ENCODE peak calls at places on chromosomes 1 and 21, in five cellular contexts. S is WTC11, D is iPS-NIHi11, V is NCI-H446, I is AG09309. P is an unnamed sample.

GRCh38 chr21:31908106-31909031 is 35.5 kb downstream of the HUNK start:
- DNase-seq in S (peak; percentile 70), V (no peak), D (peak; percentile 87), I (peak; percentile 45), P (no peak)

GRCh38 chr1:243495032-243495431 is 239.2 kb downstream of the SDCCAG8 start:
- DNase-seq in I (no peak), S (no peak), V (no peak), D (no peak), P (no peak)

GRCh38 chr1:53574621-53575020 is 115.4 kb downstream of the DMRTB1 start:
- DNase-seq in V (no peak), D (no peak), S (peak; percentile 4), I (no peak), P (no peak)

GRCh38 chr1:160427625-160428024 is 27.3 kb downstream of the VANGL2 start:
- DNase-seq in V (no peak), I (no peak), S (no peak), D (no peak), P (no peak)

GRCh38 chr1:52567943-52568342 is 15.1 kb upstream of the TUT4 start:
- DNase-seq in D (no peak), V (no peak), S (no peak), I (no peak), P (no peak)

GRCh38 chr1:41109316-41110263 is 88.1 kb upstream of the SLFNL1 start:
- DNase-seq in S (no peak), V (no peak), D (peak; percentile 24), I (peak; percentile 75), P (no peak)

GRCh38 chr1:92482404-92482664 is 4.4 kb downstream of the GFI1 start:
- DNase-seq in D (no peak), V (no peak), I (no peak), S (no peak), P (peak; percentile 45)

GRCh38 chr1:53792751-53793150 is 45.3 kb downstream of the NDC1 start:
- DNase-seq in S (no peak), V (no peak), I (no peak), D (no peak), P (no peak)

GRCh38 chr1:107597290-107597689 is 367.7 kb downstream of the VAV3 start:
- DNase-seq in V (no peak), I (no peak), D (no peak), S (no peak), P (no peak)